ENCODE peak calls at places on chromosomes 13 and 19, in four cellular contexts. One of them, this sample, is unnamed.

GRCh38 chr13:110506396-110506795 is 55.1 kb downstream of the RAB20 start:
- DNase-seq in HepG2: no peak
- DNase-seq in pancreas: peak; percentile 81
- DNase-seq in esophagus squamous epithelium: no peak
- DNase-seq in this sample: no peak

GRCh38 chr19:8552810-8553209 is 24.4 kb downstream of the MYO1F start:
- DNase-seq in pancreas: no peak
- DNase-seq in HepG2: peak; percentile 58
- DNase-seq in esophagus squamous epithelium: no peak
- DNase-seq in this sample: peak; percentile 22

GRCh38 chr13:103161476-103161875 is 95.3 kb upstream of the SLC10A2 start:
- DNase-seq in HepG2: no peak
- DNase-seq in esophagus squamous epithelium: no peak
- DNase-seq in pancreas: no peak
- DNase-seq in this sample: no peak

GRCh38 chr19:38900816-38901215 is 1.0 kb downstream of the NFKBIB start:
- DNase-seq in pancreas: no peak
- DNase-seq in HepG2: no peak
- DNase-seq in esophagus squamous epithelium: no peak
- DNase-seq in this sample: no peak

GRCh38 chr19:12648088-12648487 is 18.5 kb downstream of the MAN2B1 start:
- DNase-seq in HepG2: no peak
- DNase-seq in esophagus squamous epithelium: no peak
- DNase-seq in pancreas: peak; percentile 78
- DNase-seq in this sample: no peak

GRCh38 chr13:95552208-95552538 is 347 bp upstream of the CLDN10 start:
- DNase-seq in HepG2: no peak
- DNase-seq in esophagus squamous epithelium: no peak
- DNase-seq in pancreas: no peak
- DNase-seq in this sample: no peak

GRCh38 chr13:23707674-23708073 is 137.5 kb downstream of the TNFRSF19 start:
- DNase-seq in pancreas: no peak
- DNase-seq in esophagus squamous epithelium: no peak
- DNase-seq in HepG2: no peak
- DNase-seq in this sample: no peak

GRCh38 chr13:31044658-31045620 is 112.5 kb downstream of the TEX26 start:
- DNase-seq in pancreas: no peak
- DNase-seq in esophagus squamous epithelium: no peak
- DNase-seq in HepG2: no peak
- DNase-seq in this sample: no peak

GRCh38 chr19:46080561-46080960 is 39.8 kb upstream of the IGFL4 start:
- DNase-seq in pancreas: no peak
- DNase-seq in esophagus squamous epithelium: no peak
- DNase-seq in HepG2: no peak
- DNase-seq in this sample: no peak

GRCh38 chr13:45966715-45967114 is 85.8 kb downstream of the ZC3H13 start:
- DNase-seq in esophagus squamous epithelium: no peak
- DNase-seq in pancreas: no peak
- DNase-seq in HepG2: no peak
- DNase-seq in this sample: no peak

GRCh38 chr19:38726284-38726673 is 18.0 kb downstream of the CAPN12 start:
- DNase-seq in HepG2: no peak
- DNase-seq in esophagus squamous epithelium: no peak
- DNase-seq in pancreas: peak; percentile 36
- DNase-seq in this sample: no peak

GRCh38 chr13:67620665-67621064 is 390.5 kb upstream of the PCDH9 start:
- DNase-seq in HepG2: no peak
- DNase-seq in pancreas: no peak
- DNase-seq in esophagus squamous epithelium: no peak
- DNase-seq in this sample: no peak

GRCh38 chr13:23330356-23330755 is 103.1 kb downstream of the SACS start:
- DNase-seq in esophagus squamous epithelium: no peak
- DNase-seq in HepG2: no peak
- DNase-seq in pancreas: no peak
- DNase-seq in this sample: no peak

GRCh38 chr19:35556846-35557538 is 6.5 kb downstream of the ATP4A start:
- DNase-seq in HepG2: no peak
- DNase-seq in esophagus squamous epithelium: no peak
- DNase-seq in pancreas: no peak
- DNase-seq in this sample: no peak

GRCh38 chr19:330503-330902 is 14.1 kb downstream of the MIER2 start:
- DNase-seq in esophagus squamous epithelium: no peak
- DNase-seq in pancreas: no peak
- DNase-seq in HepG2: no peak
- DNase-seq in this sample: no peak

GRCh38 chr19:41175825-41176734 is 16.9 kb upstream of the CYP2S1 start:
- DNase-seq in HepG2: peak; percentile 96
- DNase-seq in esophagus squamous epithelium: no peak
- DNase-seq in pancreas: no peak
- DNase-seq in this sample: peak; percentile 93

GRCh38 chr13:103403814-103404213 is 337.6 kb upstream of the SLC10A2 start:
- DNase-seq in HepG2: no peak
- DNase-seq in pancreas: no peak
- DNase-seq in esophagus squamous epithelium: no peak
- DNase-seq in this sample: no peak

GRCh38 chr19:40241809-40242384 is 15.4 kb upstream of the CCNP start:
- DNase-seq in esophagus squamous epithelium: no peak
- DNase-seq in HepG2: no peak
- DNase-seq in pancreas: no peak
- DNase-seq in this sample: no peak

GRCh38 chr19:5137114-5137513 is 168.2 kb downstream of the KDM4B start:
- DNase-seq in esophagus squamous epithelium: no peak
- DNase-seq in pancreas: peak; percentile 66
- DNase-seq in HepG2: no peak
- DNase-seq in this sample: no peak

GRCh38 chr13:44373601-44374347 is at the start of gene SERP2:
- DNase-seq in HepG2: no peak
- DNase-seq in esophagus squamous epithelium: no peak
- DNase-seq in pancreas: peak; percentile 72
- DNase-seq in this sample: no peak

GRCh38 chr13:63774133-63774532 is 2358.5 kb upstream of the PCDH20 start:
- DNase-seq in esophagus squamous epithelium: no peak
- DNase-seq in HepG2: no peak
- DNase-seq in pancreas: no peak
- DNase-seq in this sample: no peak

GRCh38 chr19:35254341-35255297 is 5.8 kb downstream of the LSR start:
- DNase-seq in esophagus squamous epithelium: no peak
- DNase-seq in pancreas: no peak
- DNase-seq in HepG2: no peak
- DNase-seq in this sample: no peak

GRCh38 chr13:44903596-44903995 is 85.7 kb downstream of the NUFIP1 start:
- DNase-seq in pancreas: no peak
- DNase-seq in HepG2: no peak
- DNase-seq in esophagus squamous epithelium: no peak
- DNase-seq in this sample: no peak

GRCh38 chr13:112587767-112588489 is at the start of gene TUBGCP3:
- DNase-seq in esophagus squamous epithelium: no peak
- DNase-seq in HepG2: peak; percentile 63
- DNase-seq in pancreas: peak; percentile 96
- DNase-seq in this sample: peak; percentile 41

GRCh38 chr13:51093574-51093973 is 17.5 kb downstream of the C13orf42 start:
- DNase-seq in HepG2: no peak
- DNase-seq in pancreas: no peak
- DNase-seq in esophagus squamous epithelium: no peak
- DNase-seq in this sample: peak; percentile 39

GRCh38 chr19:34806976-34807860 is 34.2 kb upstream of the ZNF599 start:
- DNase-seq in esophagus squamous epithelium: no peak
- DNase-seq in HepG2: no peak
- DNase-seq in pancreas: no peak
- DNase-seq in this sample: no peak

GRCh38 chr13:107928762-107929161 is 286.6 kb downstream of the LIG4 start:
- DNase-seq in pancreas: no peak
- DNase-seq in esophagus squamous epithelium: no peak
- DNase-seq in HepG2: no peak
- DNase-seq in this sample: no peak

GRCh38 chr13:63880705-63881104 is 2465.1 kb upstream of the PCDH20 start:
- DNase-seq in esophagus squamous epithelium: no peak
- DNase-seq in pancreas: no peak
- DNase-seq in HepG2: no peak
- DNase-seq in this sample: no peak

GRCh38 chr19:47228937-47229673 is 1.9 kb downstream of the BBC3 start:
- DNase-seq in HepG2: peak; percentile 32
- DNase-seq in esophagus squamous epithelium: no peak
- DNase-seq in pancreas: no peak
- DNase-seq in this sample: no peak

GRCh38 chr19:1026189-1027019 is at the start of gene CNN2:
- DNase-seq in esophagus squamous epithelium: no peak
- DNase-seq in HepG2: peak; percentile 64
- DNase-seq in pancreas: peak; percentile 90
- DNase-seq in this sample: peak; percentile 37

GRCh38 chr13:91375119-91375729 is 23.2 kb upstream of the GPC5 start:
- DNase-seq in pancreas: no peak
- DNase-seq in esophagus squamous epithelium: no peak
- DNase-seq in HepG2: no peak
- DNase-seq in this sample: peak; percentile 18

GRCh38 chr13:98285852-98286594 is 109.0 kb upstream of the RNF113B start:
- DNase-seq in pancreas: no peak
- DNase-seq in esophagus squamous epithelium: no peak
- DNase-seq in HepG2: no peak
- DNase-seq in this sample: no peak

GRCh38 chr19:13883665-13884064 is 6.7 kb downstream of the NANOS3 start:
- DNase-seq in pancreas: no peak
- DNase-seq in esophagus squamous epithelium: no peak
- DNase-seq in HepG2: no peak
- DNase-seq in this sample: no peak

GRCh38 chr13:79654520-79654919 is 173.6 kb downstream of the NDFIP2 start:
- DNase-seq in HepG2: no peak
- DNase-seq in esophagus squamous epithelium: no peak
- DNase-seq in pancreas: no peak
- DNase-seq in this sample: peak; percentile 63

GRCh38 chr19:47475460-47475859 is 3.8 kb upstream of the SLC8A2 start:
- DNase-seq in HepG2: no peak
- DNase-seq in pancreas: no peak
- DNase-seq in esophagus squamous epithelium: no peak
- DNase-seq in this sample: no peak

GRCh38 chr13:110957181-110957884 is 42.5 kb upstream of the ANKRD10 start:
- DNase-seq in esophagus squamous epithelium: no peak
- DNase-seq in pancreas: no peak
- DNase-seq in HepG2: peak; percentile 7
- DNase-seq in this sample: peak; percentile 47

GRCh38 chr13:20151016-20151415 is 9.8 kb downstream of the GJA3 start:
- DNase-seq in HepG2: no peak
- DNase-seq in esophagus squamous epithelium: no peak
- DNase-seq in pancreas: no peak
- DNase-seq in this sample: no peak

GRCh38 chr13:20151612-20152011 is 9.2 kb downstream of the GJA3 start:
- DNase-seq in esophagus squamous epithelium: no peak
- DNase-seq in HepG2: no peak
- DNase-seq in pancreas: no peak
- DNase-seq in this sample: no peak

GRCh38 chr13:20150561-20150960 is 10.3 kb downstream of the GJA3 start:
- DNase-seq in esophagus squamous epithelium: no peak
- DNase-seq in pancreas: no peak
- DNase-seq in HepG2: no peak
- DNase-seq in this sample: no peak

GRCh38 chr13:20148501-20149183 is 12.2 kb downstream of the GJA3 start:
- DNase-seq in esophagus squamous epithelium: no peak
- DNase-seq in HepG2: no peak
- DNase-seq in pancreas: no peak
- DNase-seq in this sample: no peak

GRCh38 chr13:20149762-20150161 is 11.1 kb downstream of the GJA3 start:
- DNase-seq in pancreas: no peak
- DNase-seq in HepG2: no peak
- DNase-seq in esophagus squamous epithelium: no peak
- DNase-seq in this sample: no peak
- H3K27ac ChIP-seq in pancreas: no peak overlapping the region
- H3K27ac ChIP-seq in HepG2: no peak overlapping the region
- H3K27ac ChIP-seq in esophagus squamous epithelium: no peak overlapping the region
- H3K27ac ChIP-seq in this sample: no peak overlapping the region

GRCh38 chr19:42280761-42281174 is 11.7 kb downstream of the CIC start:
- DNase-seq in pancreas: no peak
- DNase-seq in HepG2: no peak
- DNase-seq in esophagus squamous epithelium: no peak
- DNase-seq in this sample: no peak

GRCh38 chr19:42282810-42283247 is 13.8 kb downstream of the CIC start:
- DNase-seq in esophagus squamous epithelium: no peak
- DNase-seq in HepG2: no peak
- DNase-seq in pancreas: no peak
- DNase-seq in this sample: no peak

GRCh38 chr19:42282036-42282762 is 13.1 kb downstream of the CIC start:
- DNase-seq in pancreas: peak; percentile 69
- DNase-seq in HepG2: no peak
- DNase-seq in esophagus squamous epithelium: no peak
- DNase-seq in this sample: peak; percentile 26

GRCh38 chr19:42279902-42280760 is 11.1 kb downstream of the CIC start:
- DNase-seq in esophagus squamous epithelium: no peak
- DNase-seq in HepG2: peak; percentile 79
- DNase-seq in pancreas: peak; percentile 95
- DNase-seq in this sample: peak; percentile 63

DNA sequence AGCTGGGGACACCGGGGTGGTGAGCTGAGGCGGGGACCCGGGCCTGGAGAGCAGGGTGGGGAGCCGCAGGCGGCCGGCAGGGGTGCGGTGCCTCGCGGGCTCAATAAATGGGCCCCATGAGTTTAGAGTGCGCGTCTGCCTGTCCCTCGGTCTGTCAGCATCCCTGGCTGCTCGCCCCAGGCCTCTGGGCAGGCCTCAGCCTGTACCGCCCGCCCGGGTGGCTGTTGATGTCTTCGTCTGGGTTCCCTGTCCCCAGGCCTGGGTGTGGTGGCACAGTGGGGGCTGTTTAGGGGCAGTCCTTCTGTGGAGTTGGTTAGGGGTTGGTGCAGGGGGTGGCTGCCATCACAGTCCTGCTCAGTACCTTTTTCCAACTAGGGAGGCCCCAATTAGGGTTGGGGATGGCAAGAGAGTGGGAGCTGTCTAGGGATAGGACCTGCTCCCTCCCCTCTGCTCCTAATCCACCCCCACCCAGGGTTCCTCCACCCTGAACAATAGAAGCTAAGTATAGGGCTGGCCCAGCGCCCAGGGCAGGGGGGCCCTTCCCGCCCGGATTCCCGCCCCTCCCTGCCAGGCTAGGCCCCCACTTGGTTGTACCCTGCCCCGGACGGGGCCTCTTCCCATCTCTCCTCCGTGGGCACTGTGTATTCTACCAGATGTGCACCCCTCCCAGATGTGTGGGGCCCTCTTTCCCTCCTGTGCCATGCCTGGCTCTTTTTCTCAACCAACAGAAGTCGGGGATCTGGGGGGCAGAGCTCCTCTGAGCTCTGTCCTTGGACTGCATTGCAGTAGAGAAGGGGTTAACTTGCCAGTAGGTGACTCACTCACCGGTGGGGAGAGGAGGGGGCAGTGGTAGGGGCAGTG is 12.4 kb downstream of the CIC start:
- DNase-seq in pancreas: peak; percentile 86
- DNase-seq in esophagus squamous epithelium: no peak
- DNase-seq in HepG2: peak; percentile 76
- DNase-seq in this sample: peak; percentile 61
- TF ChIP-seq CTCF in pancreas: no peak
- TF ChIP-seq CTCF in esophagus squamous epithelium: no peak
- TF ChIP-seq CTCF in HepG2: no peak
- TF ChIP-seq CTCF in this sample: no peak

GRCh38 chr19:50723069-50723468 is at the start of gene CLEC11A:
- DNase-seq in esophagus squamous epithelium: no peak
- DNase-seq in HepG2: no peak
- DNase-seq in pancreas: no peak
- DNase-seq in this sample: no peak
- H3K27ac ChIP-seq in esophagus squamous epithelium: peak within 1 kb of the TSS; percentile 75
- H3K27ac ChIP-seq in HepG2: no peak within 1 kb of the TSS
- H3K27ac ChIP-seq in pancreas: peak within 1 kb of the TSS; percentile 72
- H3K27ac ChIP-seq in this sample: no peak within 1 kb of the TSS

GRCh38 chr13:113843864-113844556 is 19.9 kb downstream of the GAS6 start:
- DNase-seq in HepG2: no peak
- DNase-seq in pancreas: peak; percentile 54
- DNase-seq in esophagus squamous epithelium: no peak
- DNase-seq in this sample: no peak
- TF ChIP-seq CTCF in HepG2: no peak
- TF ChIP-seq CTCF in pancreas: no peak
- TF ChIP-seq CTCF in esophagus squamous epithelium: no peak
- TF ChIP-seq CTCF in this sample: peak; percentile 17